ENCODE peak calls at places on chromosomes 7 and 10, in five cellular contexts. P, I, U, J and G are unnamed samples.
A peak's percentile ranks its signal among the peaks of the same experiment; 100 is the strongest.

GRCh38 chr10:508726-509125 is 180.7 kb downstream of the DIP2C start:
- DNase-seq in I (no peak), J (no peak), U (no peak), P (no peak), G (no peak)

GRCh38 chr7:133678137-133678814 is 425.4 kb downstream of the EXOC4 start:
- DNase-seq in P (no peak), I (no peak), J (no peak), U (no peak), G (no peak)

GRCh38 chr7:108291791-108292440 is 161.8 kb upstream of the LAMB4 start:
- DNase-seq in P (peak; percentile 42), J (peak; percentile 48), U (no peak), I (no peak), G (no peak)

GRCh38 chr10:5576780-5577472 is 52.2 kb downstream of the CALML3 start:
- DNase-seq in J (no peak), U (no peak), I (no peak), P (no peak), G (no peak)

GRCh38 chr7:41792099-41792498 is 89.2 kb upstream of the INHBA start:
- DNase-seq in J (peak; percentile 5), I (no peak), U (no peak), P (no peak), G (no peak)

GRCh38 chr7:63899691-63900393 is 98.8 kb upstream of the ZNF722 start:
- DNase-seq in U (no peak), I (peak; percentile 85), J (no peak), P (no peak), G (peak; percentile 94)

GRCh38 chr7:157360483-157361025 is 23.8 kb downstream of the DNAJB6 start:
- DNase-seq in P (no peak), U (no peak), I (no peak), J (no peak), G (no peak)

GRCh38 chr10:99339077-99339476 is 9.9 kb downstream of the CNNM1 start:
- DNase-seq in J (no peak), U (no peak), I (no peak), P (no peak), G (no peak)

GRCh38 chr7:8391353-8392062 is 41.9 kb upstream of the NXPH1 start:
- DNase-seq in U (no peak), I (no peak), P (no peak), J (no peak), G (no peak)

GRCh38 chr7:93890041-93890463 is 501 bp downstream of the TFPI2 start:
- DNase-seq in J (peak; percentile 24), I (no peak), U (peak; percentile 59), P (peak; percentile 60), G (no peak)